ENCODE peak calls at places on chromosomes 5 and 9, in seven cellular contexts. I is ovary; Y is lower lobe of right lung; W is fibroblast of lung; B is CD4-positive, alpha-beta memory T cell; S is mesenchymal stem cell; J is small intestine. V is an unnamed sample. For H3K9me3, the result is how much of the 10 kb centered on the place peaks cover.

GRCh38 chr9:68808481-68808880 is 103.4 kb downstream of the PIP5K1B start:
- DNase-seq in I (no peak), Y (no peak), W (no peak), B (no peak), S (no peak), J (no peak), V (no peak)

GRCh38 chr5:137891849-137892248 is 2.6 kb downstream of the PKD2L2 start:
- DNase-seq in I (no peak), Y (no peak), W (no peak), B (no peak), S (no peak), J (peak), V (no peak)

GRCh38 chr5:125154321-125154811 is 407.9 kb upstream of the ZNF608 start:
- DNase-seq in I (no peak), Y (no peak), W (peak), B (no peak), S (no peak), J (no peak), V (no peak)

GRCh38 chr5:8329773-8330172 is 460.8 kb downstream of the MTRR start:
- DNase-seq in I (no peak), Y (no peak), W (peak), B (no peak), S (no peak), J (no peak), V (no peak)

GRCh38 chr5:90096415-90097081 is 313.0 kb downstream of the CETN3 start:
- DNase-seq in I (no peak), Y (no peak), W (peak), B (no peak), S (peak), J (no peak), V (peak)

GRCh38 chr5:157215826-157216167 is 35.2 kb downstream of the ITK start:
- DNase-seq in I (no peak), Y (no peak), W (no peak), B (no peak), S (no peak), J (no peak), V (no peak)

GRCh38 chr5:66840527-66841013 is 244.4 kb downstream of the MAST4 start:
- DNase-seq in I (no peak), Y (no peak), W (no peak), B (no peak), S (peak), J (no peak), V (no peak)

GRCh38 chr9:136670571-136671253 is 8.0 kb downstream of the EGFL7 start:
- DNase-seq in I (no peak), Y (no peak), W (no peak), B (no peak), S (no peak), J (no peak), V (peak)

GRCh38 chr5:164921722-164922121 is 1416.3 kb downstream of the MAT2B start:
- DNase-seq in I (no peak), Y (no peak), W (no peak), B (no peak), S (no peak), J (no peak), V (no peak)

GRCh38 chr9:112823257-112823656 is 67.4 kb downstream of the SLC46A2 start:
- DNase-seq in I (no peak), Y (no peak), W (no peak), B (no peak), S (no peak), J (no peak), V (no peak)

GRCh38 chr9:92180669-92181181 is 65.5 kb upstream of the SPTLC1 start:
- DNase-seq in I (no peak), Y (no peak), W (peak), B (no peak), S (peak), J (no peak), V (no peak)

GRCh38 chr5:172274951-172275753 is 8.4 kb downstream of the UBTD2 start:
- DNase-seq in I (no peak), Y (no peak), W (no peak), B (peak), S (peak), J (no peak), V (no peak)

GRCh38 chr9:121242219-121242954 is 25.6 kb upstream of the GSN start:
- DNase-seq in I (no peak), Y (no peak), W (peak), B (no peak), S (peak), J (no peak), V (no peak)

GRCh38 chr9:127112683-127113539 is 9.5 kb downstream of the ANGPTL2 start:
- DNase-seq in I (no peak), Y (peak), W (no peak), B (no peak), S (no peak), J (no peak), V (peak)

GRCh38 chr9:69136185-69136584 is 37.9 kb upstream of the TJP2 start:
- DNase-seq in I (no peak), Y (no peak), W (no peak), B (no peak), S (no peak), J (no peak), V (no peak)

GRCh38 chr5:16805478-16805877 is 130.6 kb downstream of the MYO10 start:
- DNase-seq in I (no peak), Y (no peak), W (no peak), B (no peak), S (no peak), J (no peak), V (no peak)

GRCh38 chr5:123786411-123786810 is 274.4 kb downstream of the CSNK1G3 start:
- DNase-seq in I (no peak), Y (no peak), W (no peak), B (no peak), S (no peak), J (no peak), V (no peak)

GRCh38 chr5:73183491-73183891 is 10.5 kb downstream of the TMEM174 start:
- DNase-seq in I (no peak), Y (no peak), W (no peak), B (no peak), S (no peak), J (peak), V (no peak)

GRCh38 chr5:141783599-141784296 is 94.5 kb downstream of the PCDH1 start:
- DNase-seq in I (no peak), Y (no peak), W (peak), B (no peak), S (no peak), J (peak), V (no peak)

GRCh38 chr5:8686707-8687106 is 817.8 kb downstream of the MTRR start:
- DNase-seq in I (no peak), Y (no peak), W (peak), B (no peak), S (no peak), J (no peak), V (no peak)

GRCh38 chr9:91933556-91934352 is 16.3 kb downstream of the ROR2 start:
- DNase-seq in I (no peak), Y (no peak), W (no peak), B (no peak), S (no peak), J (no peak), V (no peak)

GRCh38 chr5:152389209-152389608 is 15.9 kb downstream of the NMUR2 start:
- DNase-seq in I (no peak), Y (no peak), W (no peak), B (no peak), S (no peak), J (no peak), V (no peak)

GRCh38 chr9:18489861-18490260 is 15.9 kb downstream of the ADAMTSL1 start:
- DNase-seq in I (no peak), Y (no peak), W (peak), B (no peak), S (peak), J (no peak), V (no peak)

GRCh38 chr5:164370841-164371240 is 865.4 kb downstream of the MAT2B start:
- DNase-seq in I (no peak), Y (no peak), W (no peak), B (no peak), S (no peak), J (no peak), V (no peak)

GRCh38 chr5:178249191-178249989 is 16.8 kb upstream of the PHYKPL start:
- DNase-seq in I (no peak), Y (no peak), W (peak), B (peak), S (no peak), J (no peak), V (no peak)

GRCh38 chr5:17218353-17219005 is 1.0 kb downstream of the BASP1 start:
- DNase-seq in I (peak), Y (peak), W (peak), B (no peak), S (peak), J (no peak), V (peak)

GRCh38 chr5:98791928-98792580 is 18.6 kb downstream of the RGMB start:
- DNase-seq in I (no peak), Y (no peak), W (no peak), B (no peak), S (no peak), J (peak), V (no peak)

GRCh38 chr9:132780230-132781007 is 97.7 kb downstream of the AK8 start:
- DNase-seq in I (no peak), Y (no peak), W (no peak), B (no peak), S (no peak), J (no peak), V (no peak)

GRCh38 chr5:142840591-142840990 is 70.4 kb downstream of the ARHGAP26 start:
- DNase-seq in I (no peak), Y (no peak), W (no peak), B (no peak), S (no peak), J (no peak), V (no peak)

GRCh38 chr9:114799925-114800324 is 5.9 kb downstream of the TNFSF15 start:
- DNase-seq in I (no peak), Y (no peak), W (no peak), B (no peak), S (no peak), J (no peak), V (no peak)

GRCh38 chr5:94218374-94218773 is 400.0 kb downstream of the KIAA0825 start:
- DNase-seq in I (no peak), Y (no peak), W (peak), B (no peak), S (peak), J (no peak), V (no peak)

GRCh38 chr5:2750026-2750757 is 1.3 kb downstream of the IRX2 start:
- DNase-seq in I (no peak), Y (peak), W (no peak), B (no peak), S (no peak), J (no peak), V (no peak)

GRCh38 chr5:88145205-88145602 is 123.4 kb downstream of the TMEM161B start:
- DNase-seq in I (no peak), Y (peak), W (no peak), B (peak), S (no peak), J (no peak), V (peak)

GRCh38 chr5:172881691-172882370 is 47.8 kb downstream of the ERGIC1 start:
- DNase-seq in I (no peak), Y (peak), W (peak), B (no peak), S (peak), J (no peak), V (peak)

GRCh38 chr5:1109542-1110259 is 2.2 kb downstream of the SLC12A7 start:
- DNase-seq in I (no peak), Y (no peak), W (no peak), B (no peak), S (no peak), J (peak), V (no peak)
- H3K4me3 ChIP-seq in I (no peak), Y (peak), W (no peak), B (no peak), S (peak), J (no peak), V (no peak)

DNA sequence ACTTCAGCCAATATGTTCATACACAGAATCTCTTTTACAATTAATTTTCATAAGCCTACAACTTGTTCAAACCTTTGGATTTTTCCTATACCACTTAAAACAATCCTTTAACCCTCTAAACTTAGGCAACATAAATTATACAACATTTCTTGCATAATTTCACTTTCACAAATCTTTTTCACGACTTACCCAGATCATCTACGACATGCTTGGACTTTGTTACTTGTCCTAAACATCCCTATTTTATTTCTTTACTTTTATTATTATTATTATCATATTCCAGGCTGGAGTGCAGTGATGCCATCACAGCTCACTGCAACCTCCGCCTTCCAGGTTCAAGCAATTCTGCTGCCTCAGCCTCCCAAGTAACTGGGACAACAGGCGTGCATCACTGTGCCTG is 68.0 kb downstream of the CACNA1B start:
- DNase-seq in I (no peak), Y (no peak), W (no peak), B (no peak), S (peak), J (no peak), V (no peak)
- H3K9me3 ChIP-seq in I (under half), Y (under half), W (under half), B (under half), S (under half), J (under half), V (under half)

GRCh38 chr9:97984188-97985057 is 1.3 kb downstream of the ANP32B start:
- DNase-seq in I (peak), Y (peak), W (peak), B (peak), S (peak), J (peak), V (peak)

GRCh38 chr9:97985058-97985861 is 2.1 kb downstream of the ANP32B start:
- DNase-seq in I (no peak), Y (no peak), W (no peak), B (peak), S (peak), J (peak), V (peak)

GRCh38 chr9:97983524-97984187 is 515 bp downstream of the ANP32B start:
- DNase-seq in I (peak), Y (peak), W (peak), B (peak), S (peak), J (peak), V (peak)

GRCh38 chr9:97987490-97987889 is 4.3 kb downstream of the ANP32B start:
- DNase-seq in I (no peak), Y (no peak), W (no peak), B (no peak), S (no peak), J (no peak), V (no peak)

DNA sequence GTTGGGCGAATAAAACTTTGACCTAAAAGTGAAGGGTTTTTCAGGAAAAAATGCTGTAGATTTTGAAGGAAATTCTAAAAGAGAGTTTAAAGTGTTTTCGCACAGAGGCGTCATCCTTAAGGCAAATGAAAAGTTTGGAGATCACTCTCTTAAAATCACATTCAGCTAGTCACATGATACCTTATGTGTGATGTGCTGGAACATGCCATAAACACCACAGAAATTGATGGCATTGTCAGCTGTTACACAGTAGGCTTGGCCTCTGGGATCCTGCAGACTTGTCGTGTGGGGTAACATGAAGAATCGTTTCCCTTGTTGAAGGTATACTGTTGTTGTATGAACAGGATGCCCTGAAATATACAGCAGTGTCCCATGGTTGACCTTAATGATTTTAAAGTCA is 3.3 kb downstream of the ANP32B start:
- DNase-seq in I (no peak), Y (no peak), W (no peak), B (no peak), S (peak), J (no peak), V (no peak)
- H3K4me3 ChIP-seq in I (no peak), Y (no peak), W (no peak), B (peak), S (no peak), J (no peak), V (no peak)

DNA sequence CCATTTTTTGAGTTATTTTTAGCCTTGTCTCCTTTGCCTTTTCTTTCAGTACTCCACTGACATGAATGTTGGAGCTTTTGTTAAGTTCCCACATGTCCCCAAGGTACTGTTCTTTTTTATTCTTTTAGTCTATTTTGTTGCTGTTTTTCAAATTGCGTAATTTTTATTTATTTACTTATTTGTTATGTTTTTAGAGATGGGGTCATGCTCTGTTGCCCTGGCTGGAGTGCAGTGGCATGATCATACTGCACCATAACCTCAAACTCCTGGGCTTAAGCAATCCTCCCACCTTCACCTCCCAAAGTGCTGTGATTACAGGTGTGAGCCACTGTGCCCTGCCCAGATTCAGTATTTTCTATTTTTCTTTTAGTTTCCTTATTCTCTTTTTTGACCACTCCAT is 5.4 kb upstream of the PCDHA1 start:
- DNase-seq in I (no peak), Y (no peak), W (no peak), B (no peak), S (no peak), J (no peak), V (no peak)
- H3K9me3 ChIP-seq in I (under half), Y (half or more), W (under half), B (under half), S (half or more), J (under half), V (under half)

DNA sequence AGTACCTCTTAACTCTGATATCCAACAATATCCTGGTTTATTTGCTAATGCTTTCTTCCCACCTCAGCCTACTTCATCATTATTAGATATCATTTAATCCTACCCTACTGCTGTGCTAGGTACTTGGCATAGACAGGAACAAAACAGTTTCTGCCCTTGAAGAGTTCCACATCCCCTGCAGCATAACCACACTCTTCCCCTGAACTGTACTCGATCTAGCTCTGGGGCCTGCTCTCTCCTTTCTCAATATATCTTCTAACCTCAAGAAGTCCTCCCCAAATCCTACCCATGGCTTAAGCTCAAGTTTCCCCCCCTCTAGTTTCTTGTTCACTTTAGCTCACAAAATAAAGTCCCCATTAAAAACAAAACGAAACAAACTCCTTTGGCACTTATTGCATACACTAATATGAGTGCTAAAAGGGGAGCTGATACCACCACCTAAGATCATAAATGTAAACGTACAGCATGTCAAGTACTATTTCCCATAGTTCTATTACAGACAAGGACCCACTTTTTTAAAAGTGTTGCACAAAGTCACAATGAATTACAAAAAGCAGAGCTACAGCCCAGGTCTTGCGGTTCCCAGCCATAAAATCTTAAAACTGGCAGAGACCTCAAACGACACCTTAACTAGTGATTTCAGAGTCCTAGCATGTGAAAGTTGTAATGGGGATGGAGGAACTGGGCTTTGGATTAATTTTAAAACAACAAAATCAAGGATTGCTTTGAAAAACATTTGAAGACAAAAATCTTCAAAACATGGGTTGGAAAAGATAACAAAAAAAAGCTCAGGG is 80.7 kb downstream of the PTPDC1 start:
- DNase-seq in I (no peak), Y (no peak), W (no peak), B (no peak), S (no peak), J (no peak), V (no peak)
- H3K4me3 ChIP-seq in I (no peak), Y (peak), W (no peak), B (no peak), S (peak), J (no peak), V (no peak)